ENCODE peak calls at places on chromosomes 7 and 10, in eight cellular contexts. D is ascending aorta, X is thoracic aorta, T is gastrocnemius medialis, M is suprapubic skin, N is OCI-LY7, E is dorsolateral prefrontal cortex, Y is pancreas. P is an unnamed sample.

GRCh38 chr7:20783716-20784310 is 2.9 kb downstream of the SP8 start:
- DNase-seq in T (no peak), M (no peak), Y (no peak), E (no peak), X (no peak), N (no peak), D (no peak), P (peak; percentile 12)

GRCh38 chr10:91610444-91610843 is 22.4 kb downstream of the PPP1R3C start:
- DNase-seq in X (no peak), N (no peak), T (no peak), Y (no peak), E (no peak), D (no peak), M (no peak), P (no peak)

GRCh38 chr10:98673156-98673765 is 226.5 kb upstream of the HPS1 start:
- DNase-seq in X (no peak), Y (no peak), T (no peak), E (no peak), D (no peak), M (no peak), N (no peak), P (no peak)

GRCh38 chr7:100444311-100445278 is 8.3 kb upstream of the PPP1R35 start:
- DNase-seq in E (no peak), Y (no peak), D (no peak), T (peak; percentile 8), X (no peak), M (no peak), N (peak; percentile 58), P (no peak)

GRCh38 chr10:3570855-3571266 is 214.1 kb downstream of the KLF6 start:
- DNase-seq in N (no peak), M (no peak), D (peak; percentile 76), X (peak; percentile 33), E (no peak), T (peak; percentile 65), Y (no peak), P (peak; percentile 56)

GRCh38 chr10:63703113-63703670 is 182.0 kb downstream of the REEP3 start:
- DNase-seq in E (no peak), M (no peak), N (peak; percentile 62), Y (peak; percentile 38), D (no peak), T (no peak), X (no peak), P (no peak)

GRCh38 chr10:121158988-121159579 is 307.9 kb downstream of the WDR11 start:
- DNase-seq in E (no peak), N (no peak), X (no peak), D (no peak), M (no peak), Y (peak; percentile 38), T (no peak), P (no peak)

GRCh38 chr7:74173491-74173865 is 678 bp upstream of the EIF4H start:
- DNase-seq in T (no peak), N (no peak), M (no peak), Y (no peak), D (no peak), E (no peak), X (no peak), P (no peak)

GRCh38 chr10:67783576-67784294 is 54.3 kb downstream of the DNAJC12 start:
- DNase-seq in T (no peak), Y (no peak), M (no peak), E (no peak), D (no peak), X (no peak), N (peak; percentile 54), P (no peak)

GRCh38 chr10:75663947-75664664 is 232.7 kb downstream of the LRMDA start:
- DNase-seq in X (no peak), E (no peak), N (no peak), T (peak; percentile 16), Y (peak; percentile 47), M (no peak), D (no peak), P (no peak)

DNA sequence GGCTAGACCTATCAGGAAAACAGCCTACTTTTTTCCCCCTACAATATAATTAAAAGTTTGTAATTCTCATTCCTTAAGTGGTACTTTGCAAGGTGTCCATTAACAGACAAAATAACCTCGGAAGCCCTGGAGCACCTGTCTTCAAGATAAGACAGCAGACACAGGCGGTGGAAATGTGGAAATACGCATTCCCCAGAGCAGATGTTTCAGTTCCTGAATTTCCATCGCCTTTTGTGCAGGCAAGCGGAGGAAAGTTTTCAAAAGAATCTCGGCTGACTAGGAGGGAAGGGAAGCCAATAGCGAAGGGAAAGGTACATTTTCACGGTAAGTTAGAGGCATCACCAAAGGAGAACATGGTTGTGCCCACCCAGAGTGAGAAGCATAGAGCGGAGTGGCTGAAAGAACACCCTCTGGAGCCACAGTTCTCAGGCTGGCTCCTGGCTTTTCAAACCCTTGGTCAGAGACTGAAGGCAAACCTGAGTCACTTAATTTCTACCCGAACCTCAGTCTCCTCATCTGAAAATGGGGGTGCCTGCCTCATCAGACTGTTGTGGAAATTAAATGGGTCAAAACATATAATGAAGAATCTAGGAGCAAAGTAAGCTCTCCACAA is 13.6 kb downstream of the CPA1 start:
- DNase-seq in Y (no peak), M (no peak), T (no peak), X (no peak), D (no peak), E (no peak), N (no peak), P (no peak)
- TF ChIP-seq CTCF in Y (no peak), M (no peak), T (no peak), X (no peak), D (no peak), E (no peak), N (no peak), P (no peak)

DNA sequence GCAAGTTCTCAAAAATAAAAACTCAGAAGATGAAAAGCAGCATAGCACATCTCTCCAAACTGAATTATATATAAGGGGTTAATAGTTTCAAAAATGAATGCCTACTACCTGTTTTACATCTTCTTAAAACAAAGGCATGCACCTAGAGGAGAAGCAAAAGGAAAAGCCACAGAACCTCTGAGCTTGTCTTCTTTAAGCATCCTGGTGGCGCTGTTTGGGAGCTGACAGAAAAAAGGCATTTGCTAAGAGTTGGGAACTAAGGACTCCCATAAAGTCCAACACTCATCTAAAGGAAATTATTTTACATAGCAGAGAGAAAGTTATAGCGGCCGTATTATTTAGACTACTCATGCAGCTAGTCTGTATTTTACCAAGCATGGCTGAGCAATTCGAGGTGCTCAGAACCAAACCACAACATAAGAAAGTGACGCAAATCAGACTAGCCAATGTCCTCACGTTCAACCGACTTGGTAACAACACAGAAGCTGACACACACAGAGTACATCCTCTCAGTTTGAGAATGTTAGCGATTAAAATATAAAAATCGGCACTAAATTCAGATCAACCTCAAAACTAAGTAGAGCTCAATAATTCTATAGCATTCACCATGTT is 38.8 kb downstream of the PTN start:
- DNase-seq in D (no peak), N (no peak), M (no peak), T (no peak), X (no peak), Y (no peak), E (no peak), P (no peak)
- TF ChIP-seq CTCF in D (no peak), N (no peak), M (no peak), T (no peak), X (no peak), Y (no peak), E (no peak), P (no peak)

GRCh38 chr10:109126016-109126415 is 797.3 kb downstream of the XPNPEP1 start:
- DNase-seq in E (no peak), M (no peak), Y (no peak), D (no peak), N (no peak), T (no peak), X (no peak), P (no peak)
- TF ChIP-seq CTCF in E (no peak), M (no peak), Y (no peak), D (no peak), N (peak; percentile 24), T (no peak), X (no peak), P (no peak)

DNA sequence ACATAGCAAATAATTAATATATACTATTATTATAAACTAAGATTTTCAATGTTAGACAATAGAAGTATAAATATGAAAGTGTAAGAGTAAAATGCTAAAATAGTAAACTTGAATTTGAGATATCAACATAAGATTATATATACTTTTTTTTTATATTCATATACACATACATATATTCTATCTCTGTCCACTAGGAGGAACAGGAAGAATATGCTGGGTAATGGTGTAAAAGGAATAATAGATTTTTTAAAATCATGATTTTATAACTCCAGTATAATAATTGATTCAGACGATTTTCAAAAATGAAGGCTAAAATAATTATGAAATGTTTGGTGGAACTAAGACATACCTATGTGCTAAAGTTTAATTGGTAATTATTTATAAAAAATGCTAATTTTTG is 37.7 kb downstream of the AGMO start:
- DNase-seq in T (no peak), Y (no peak), D (no peak), E (no peak), X (no peak), N (no peak), M (no peak), P (no peak)
- TF ChIP-seq CTCF in T (no peak), Y (no peak), D (no peak), E (no peak), X (no peak), N (no peak), M (no peak), P (no peak)

DNA sequence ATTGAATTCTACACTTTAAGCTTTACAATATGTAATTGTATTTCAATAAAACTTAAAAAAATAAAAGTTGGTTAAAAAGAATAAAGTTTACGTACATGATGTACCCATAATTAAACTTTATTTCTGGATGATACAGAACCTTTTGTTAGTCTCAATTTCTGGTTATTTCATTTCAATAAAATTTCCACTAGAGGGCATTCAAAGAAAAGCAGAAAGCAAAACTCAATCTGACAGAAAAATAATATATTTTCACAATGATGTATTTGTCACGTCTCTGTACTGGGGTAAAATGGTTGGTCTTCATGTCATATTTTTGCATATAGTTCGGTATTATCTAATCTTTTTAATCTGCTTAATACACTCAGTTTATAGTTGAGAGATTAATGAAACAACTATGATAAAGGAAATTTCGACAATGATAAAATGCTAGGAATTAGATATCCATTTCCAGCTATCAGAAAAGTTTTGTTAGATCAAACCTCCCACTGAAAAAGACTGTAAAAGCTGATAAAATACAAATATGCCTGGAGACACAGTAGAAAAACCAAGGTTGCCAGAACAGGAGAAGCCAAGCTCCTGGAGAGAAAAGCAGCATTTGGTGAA is 27.4 kb downstream of the ASZ1 start:
- DNase-seq in T (no peak), N (no peak), Y (no peak), X (no peak), E (no peak), M (no peak), D (no peak), P (no peak)
- TF ChIP-seq CTCF in T (no peak), N (peak; percentile 76), Y (peak; percentile 12), X (peak; percentile 32), E (peak; percentile 57), M (no peak), D (peak; percentile 35), P (peak; percentile 43)

DNA sequence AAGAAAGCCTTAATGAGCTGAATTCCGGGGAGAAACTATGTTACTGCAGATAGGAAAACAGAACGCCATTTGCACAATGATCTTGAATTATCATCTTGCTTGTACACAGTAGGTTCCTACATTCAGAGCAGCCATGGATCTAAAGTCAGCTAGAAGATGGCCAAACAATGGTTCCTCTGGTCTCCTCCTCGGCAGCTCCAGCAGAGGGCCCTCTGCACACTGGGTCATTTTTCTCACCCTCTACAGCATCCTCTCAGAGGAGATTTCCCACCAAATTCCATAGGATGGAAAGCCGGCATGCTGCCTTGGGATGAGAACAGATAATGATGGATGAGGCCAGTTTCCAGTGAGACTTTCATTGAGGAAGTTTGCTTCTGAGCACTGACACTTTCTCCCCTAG is 308.5 kb upstream of the NFE2L3 start:
- DNase-seq in D (no peak), M (no peak), Y (no peak), T (no peak), X (no peak), E (no peak), N (no peak), P (no peak)
- TF ChIP-seq CTCF in D (no peak), M (no peak), Y (no peak), T (no peak), X (no peak), E (no peak), N (peak; percentile 38), P (no peak)